ENCODE peak calls at places on chromosomes 11 and 22, in four cellular contexts. X is heart right ventricle, Y is uterus, C is lower lobe of right lung. Q is an unnamed sample. For H3K4me1, the result is how much of the 10 kb centered on the place peaks cover.

GRCh38 chr22:49833340-49834007 is 5.8 kb upstream of the BRD1 start:
- DNase-seq in X (no peak), Y (no peak), C (peak), Q (no peak)

GRCh38 chr11:124583827-124584226 is 14.0 kb downstream of the OR8A1 start:
- DNase-seq in X (no peak), Y (no peak), C (no peak), Q (no peak)

GRCh38 chr22:25448435-25449051 is 115.9 kb upstream of the GRK3 start:
- DNase-seq in X (no peak), Y (no peak), C (no peak), Q (no peak)

GRCh38 chr11:111523343-111523742 is 8.8 kb downstream of the HOATZ start:
- DNase-seq in X (no peak), Y (no peak), C (no peak), Q (no peak)

GRCh38 chr11:45501980-45502545 is 163.4 kb downstream of the CHST1 start:
- DNase-seq in X (no peak), Y (no peak), C (no peak), Q (no peak)

GRCh38 chr11:12195773-12196172 is 85.4 kb downstream of the MICAL2 start:
- DNase-seq in X (no peak), Y (no peak), C (no peak), Q (no peak)

GRCh38 chr11:45162064-45162375 is 15.6 kb downstream of the PRDM11 start:
- DNase-seq in X (no peak), Y (no peak), C (no peak), Q (no peak)

GRCh38 chr22:35034963-35035362 is 31.0 kb upstream of the ISX start:
- DNase-seq in X (no peak), Y (no peak), C (no peak), Q (no peak)

GRCh38 chr11:818396-819128 is at the start of gene PNPLA2:
- DNase-seq in X (no peak), Y (peak), C (no peak), Q (no peak)

GRCh38 chr11:61671527-61671926 is 8.7 kb upstream of the DAGLA start:
- DNase-seq in X (no peak), Y (no peak), C (no peak), Q (no peak)

GRCh38 chr22:24155597-24156145 is 25.6 kb upstream of the SUSD2 start:
- DNase-seq in X (peak), Y (peak), C (peak), Q (peak)

GRCh38 chr11:69292221-69292648 is 1.7 kb upstream of the MYEOV start:
- DNase-seq in X (peak), Y (no peak), C (peak), Q (no peak)

GRCh38 chr22:50276143-50276542 is 6.0 kb upstream of the MAPK11 start:
- DNase-seq in X (peak), Y (no peak), C (peak), Q (peak)

GRCh38 chr11:43367382-43368178 is 8.9 kb downstream of the TTC17 start:
- DNase-seq in X (no peak), Y (no peak), C (no peak), Q (no peak)

GRCh38 chr11:1559103-1559951 is 12.7 kb downstream of the DUSP8 start:
- DNase-seq in X (peak), Y (peak), C (peak), Q (peak)

GRCh38 chr11:1667906-1668305 is 29.1 kb upstream of the KRTAP5-6 start:
- DNase-seq in X (no peak), Y (no peak), C (no peak), Q (no peak)

GRCh38 chr11:33507967-33508366 is 192.7 kb downstream of the C11orf91 start:
- DNase-seq in X (no peak), Y (no peak), C (no peak), Q (no peak)

GRCh38 chr11:116852261-116853125 is 15.1 kb upstream of the APOA1 start:
- DNase-seq in X (no peak), Y (peak), C (no peak), Q (peak)

GRCh38 chr11:61896665-61897386 is 5.5 kb upstream of the FADS3 start:
- DNase-seq in X (no peak), Y (no peak), C (no peak), Q (no peak)

GRCh38 chr11:45096636-45097035 is 49.8 kb upstream of the PRDM11 start:
- DNase-seq in X (no peak), Y (no peak), C (no peak), Q (no peak)

GRCh38 chr22:42991010-42991651 is 23.8 kb downstream of the PACSIN2 start:
- DNase-seq in X (no peak), Y (no peak), C (no peak), Q (peak)

GRCh38 chr22:38034278-38034882 is 22.8 kb upstream of the PICK1 start:
- DNase-seq in X (peak), Y (peak), C (peak), Q (peak)

GRCh38 chr11:92969634-92970347 is at the start of gene MTNR1B:
- DNase-seq in X (no peak), Y (no peak), C (no peak), Q (no peak)

GRCh38 chr22:19943665-19944026 is 2.0 kb upstream of the TXNRD2 start:
- DNase-seq in X (no peak), Y (no peak), C (peak), Q (no peak)

GRCh38 chr11:96309001-96309642 is 33.9 kb downstream of the MAML2 start:
- DNase-seq in X (no peak), Y (no peak), C (no peak), Q (no peak)

GRCh38 chr11:95776859-95777258 is 12.7 kb downstream of the FAM76B start:
- DNase-seq in X (no peak), Y (no peak), C (no peak), Q (no peak)

GRCh38 chr22:46421272-46421671 is 85.8 kb downstream of the TRMU start:
- DNase-seq in X (no peak), Y (no peak), C (peak), Q (no peak)

GRCh38 chr11:93548679-93549319 is 5.6 kb upstream of the SMCO4 start:
- DNase-seq in X (no peak), Y (no peak), C (no peak), Q (no peak)

DNA sequence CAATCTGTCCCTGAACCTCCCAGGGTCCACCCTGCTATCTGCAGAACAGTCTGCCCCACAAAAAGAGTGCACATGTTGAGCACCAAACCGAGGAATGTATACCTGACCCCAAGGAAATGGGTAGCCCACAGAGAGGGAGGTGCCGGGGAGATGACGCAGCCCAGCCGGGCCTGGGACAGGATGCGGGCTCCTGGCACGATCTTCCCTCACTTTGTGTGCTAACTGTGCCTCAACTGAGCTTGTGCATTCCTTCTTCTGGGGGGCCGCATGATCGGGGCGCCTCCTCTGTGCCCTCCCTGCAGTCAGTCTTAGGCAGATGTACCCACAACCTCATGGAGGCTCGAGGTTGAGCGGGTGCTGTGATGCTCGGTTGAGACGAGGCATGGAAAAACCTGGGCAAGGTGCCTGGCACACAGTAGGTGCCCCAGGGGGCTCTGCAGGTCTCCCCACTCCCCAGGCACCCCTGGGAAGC is 2.4 kb downstream of the GAS2L1 start:
- DNase-seq in X (no peak), Y (no peak), C (no peak), Q (no peak)
- H3K4me1 ChIP-seq in X (half or more), Y (under half), C (half or more), Q (half or more)

GRCh38 chr22:30301995-30302809 is 12.9 kb upstream of the CASTOR1 start:
- DNase-seq in X (no peak), Y (no peak), C (peak), Q (no peak)
- H3K27ac ChIP-seq in X (peak), Y (peak), C (peak), Q (peak)

DNA sequence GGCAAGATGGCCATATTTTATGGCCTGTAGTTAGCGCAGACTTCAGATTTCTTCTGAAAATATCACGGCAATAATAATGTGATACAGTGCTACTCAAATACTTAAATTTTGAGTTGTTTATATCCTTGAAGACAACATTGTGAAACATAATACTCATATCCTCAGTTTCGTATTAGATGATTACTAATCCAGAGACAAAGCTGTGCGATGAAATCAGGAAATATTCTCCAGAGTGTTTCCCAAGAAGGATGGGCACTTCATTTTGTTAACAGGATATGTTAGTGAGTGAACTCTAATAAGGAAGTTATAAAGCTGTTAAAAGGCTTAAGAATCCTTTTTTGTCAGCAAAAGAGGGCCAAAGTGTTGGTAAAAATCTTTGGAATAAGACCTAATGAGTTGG is 4.0 kb upstream of the PIK3IP1 start:
- DNase-seq in X (no peak), Y (no peak), C (no peak), Q (no peak)
- H3K4me1 ChIP-seq in X (under half), Y (under half), C (under half), Q (under half)

GRCh38 chr11:64857485-64857884 is 13.0 kb upstream of the CDC42BPG start:
- DNase-seq in X (no peak), Y (no peak), C (no peak), Q (no peak)

GRCh38 chr11:64862914-64863313 is 15.5 kb downstream of the EHD1 start:
- DNase-seq in X (peak), Y (no peak), C (no peak), Q (no peak)

GRCh38 chr11:64858467-64859401 is 14.3 kb upstream of the CDC42BPG start:
- DNase-seq in X (peak), Y (no peak), C (no peak), Q (no peak)

GRCh38 chr11:64861227-64861970 is 16.9 kb upstream of the CDC42BPG start:
- DNase-seq in X (no peak), Y (no peak), C (no peak), Q (no peak)

GRCh38 chr11:64859542-64860414 is 15.3 kb upstream of the CDC42BPG start:
- DNase-seq in X (no peak), Y (no peak), C (no peak), Q (no peak)
- H3K27ac ChIP-seq in X (peak), Y (no peak), C (peak), Q (peak)

GRCh38 chr11:105071060-105071732 is 26.1 kb upstream of the CARD16 start:
- DNase-seq in X (no peak), Y (no peak), C (no peak), Q (no peak)
- H3K4me1 ChIP-seq in X (under half), Y (under half), C (under half), Q (under half)

Q was measured in tibial artery.